ENCODE peak calls at places on chromosomes 12 and 14, in six cellular contexts. O is pancreas, R is Caco-2, M is fibroblast of lung, B is right lobe of liver, W is colonic mucosa. G is an unnamed sample.

GRCh38 chr12:42426733-42427132 is 100.8 kb downstream of the PPHLN1 start:
- DNase-seq in O (no peak), R (no peak), M (peak; percentile 51), B (no peak), W (no peak), G (no peak)

GRCh38 chr14:55136241-55136640 is 7.2 kb downstream of the LGALS3 start:
- DNase-seq in O (no peak), R (no peak), M (peak; percentile 50), B (no peak), W (no peak), G (no peak)

GRCh38 chr14:33404054-33404453 is 465.4 kb downstream of the NPAS3 start:
- DNase-seq in O (no peak), R (no peak), M (peak; percentile 51), B (no peak), W (no peak), G (no peak)

GRCh38 chr14:23443881-23444280 is 8.4 kb upstream of the MYH7 start:
- DNase-seq in O (no peak), R (no peak), M (no peak), B (no peak), W (no peak), G (no peak)

GRCh38 chr12:14260011-14260993 is 105.2 kb upstream of the ATF7IP start:
- DNase-seq in O (peak; percentile 89), R (peak; percentile 23), M (peak; percentile 76), B (peak; percentile 88), W (peak; percentile 94), G (no peak)

GRCh38 chr12:123091756-123092155 is 59.1 kb downstream of the PITPNM2 start:
- DNase-seq in O (no peak), R (no peak), M (no peak), B (no peak), W (no peak), G (no peak)

GRCh38 chr12:93502802-93503623 is 35.7 kb downstream of the MRPL42 start:
- DNase-seq in O (no peak), R (peak; percentile 67), M (peak; percentile 67), B (no peak), W (peak; percentile 52), G (peak; percentile 67)

GRCh38 chr14:90434370-90435020 is 37.7 kb downstream of the CALM1 start:
- DNase-seq in O (no peak), R (no peak), M (no peak), B (no peak), W (no peak), G (no peak)

GRCh38 chr12:96989916-96990315 is 82.9 kb downstream of the NEDD1 start:
- DNase-seq in O (no peak), R (peak; percentile 60), M (no peak), B (no peak), W (no peak), G (no peak)

DNA sequence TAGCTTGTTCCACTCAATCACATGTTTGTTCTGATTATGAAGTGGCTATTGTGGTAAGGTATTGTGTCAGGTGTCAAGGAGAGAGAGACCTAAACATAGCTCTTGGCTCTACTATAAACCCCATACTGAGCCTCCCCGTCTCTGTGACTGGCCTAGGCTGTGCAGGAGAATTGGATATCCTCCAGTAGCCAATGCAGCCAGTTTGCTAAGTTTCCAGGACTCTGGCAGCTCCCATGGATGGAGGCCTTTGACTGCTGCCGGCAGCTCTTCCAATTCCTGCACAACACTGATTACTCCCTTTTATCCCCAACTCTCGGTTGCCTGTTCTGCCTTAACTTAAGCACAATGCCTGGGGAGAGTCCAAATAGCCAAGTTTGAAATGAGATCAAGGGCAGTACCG is 59.3 kb downstream of the ABCC9 start:
- DNase-seq in O (no peak), R (no peak), M (no peak), B (peak; percentile 64), W (no peak), G (no peak)
- H3K4me3 ChIP-seq in O (no peak overlapping the region), R (no peak overlapping the region), M (no peak overlapping the region), B (no peak overlapping the region), W (no peak overlapping the region), G (no peak overlapping the region)

GRCh38 chr12:104010121-104010520 is 39.9 kb downstream of the GLT8D2 start:
- DNase-seq in O (no peak), R (no peak), M (no peak), B (no peak), W (no peak), G (no peak)

GRCh38 chr12:104011265-104011664 is 38.7 kb downstream of the GLT8D2 start:
- DNase-seq in O (no peak), R (no peak), M (peak; percentile 90), B (no peak), W (no peak), G (no peak)

GRCh38 chr12:104010800-104011199 is 39.2 kb downstream of the GLT8D2 start:
- DNase-seq in O (no peak), R (no peak), M (no peak), B (no peak), W (no peak), G (no peak)

GRCh38 chr12:104002686-104003085 is 37.0 kb downstream of the TDG start:
- DNase-seq in O (no peak), R (no peak), M (no peak), B (no peak), W (no peak), G (no peak)

DNA sequence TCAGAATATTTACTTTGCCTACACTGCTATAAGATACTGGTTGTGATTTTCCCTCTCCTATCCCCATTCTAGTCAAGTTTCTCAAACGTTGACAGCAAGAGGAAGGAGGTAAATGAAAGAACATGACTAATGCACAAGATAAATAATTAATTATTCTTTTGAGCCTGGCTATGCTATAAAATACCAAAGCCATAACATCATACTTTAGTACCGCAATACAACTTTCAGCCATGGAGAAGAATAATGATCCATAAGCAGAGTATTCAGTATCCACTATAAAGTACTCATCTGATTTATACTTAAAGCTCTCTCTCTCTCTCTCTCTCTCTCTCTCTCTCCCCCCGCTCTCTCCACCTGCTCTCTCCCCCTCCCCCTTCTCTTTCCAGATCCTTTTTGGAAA is 41.3 kb downstream of the TDG start:
- DNase-seq in O (no peak), R (no peak), M (peak; percentile 67), B (no peak), W (no peak), G (no peak)
- H3K4me3 ChIP-seq in O (no peak overlapping the region), R (no peak overlapping the region), M (no peak overlapping the region), B (no peak overlapping the region), W (no peak overlapping the region), G (no peak overlapping the region)

GRCh38 chr12:68479261-68479581 is 131.5 kb upstream of the RAP1B start:
- DNase-seq in O (no peak), R (no peak), M (peak; percentile 47), B (no peak), W (no peak), G (no peak)

GRCh38 chr12:68481181-68481941 is 129.3 kb upstream of the RAP1B start:
- DNase-seq in O (no peak), R (no peak), M (no peak), B (no peak), W (no peak), G (no peak)

GRCh38 chr12:68479832-68480291 is 130.8 kb upstream of the RAP1B start:
- DNase-seq in O (no peak), R (no peak), M (no peak), B (no peak), W (no peak), G (no peak)

GRCh38 chr12:68482014-68482413 is 128.7 kb upstream of the RAP1B start:
- DNase-seq in O (no peak), R (no peak), M (no peak), B (no peak), W (no peak), G (no peak)

GRCh38 chr12:68480526-68480925 is 130.2 kb upstream of the RAP1B start:
- DNase-seq in O (no peak), R (no peak), M (no peak), B (no peak), W (no peak), G (no peak)
- H3K4me3 ChIP-seq in O (no peak overlapping the region), R (no peak overlapping the region), M (no peak overlapping the region), B (no peak overlapping the region), W (no peak overlapping the region), G (no peak overlapping the region)

GRCh38 chr12:120196363-120196762 is 1.8 kb upstream of the GCN1 start:
- DNase-seq in O (no peak), R (no peak), M (peak; percentile 23), B (no peak), W (no peak), G (no peak)
- H3K4me3 ChIP-seq in O (no peak overlapping the region), R (no peak overlapping the region), M (no peak overlapping the region), B (no peak overlapping the region), W (no peak overlapping the region), G (no peak overlapping the region)

DNA sequence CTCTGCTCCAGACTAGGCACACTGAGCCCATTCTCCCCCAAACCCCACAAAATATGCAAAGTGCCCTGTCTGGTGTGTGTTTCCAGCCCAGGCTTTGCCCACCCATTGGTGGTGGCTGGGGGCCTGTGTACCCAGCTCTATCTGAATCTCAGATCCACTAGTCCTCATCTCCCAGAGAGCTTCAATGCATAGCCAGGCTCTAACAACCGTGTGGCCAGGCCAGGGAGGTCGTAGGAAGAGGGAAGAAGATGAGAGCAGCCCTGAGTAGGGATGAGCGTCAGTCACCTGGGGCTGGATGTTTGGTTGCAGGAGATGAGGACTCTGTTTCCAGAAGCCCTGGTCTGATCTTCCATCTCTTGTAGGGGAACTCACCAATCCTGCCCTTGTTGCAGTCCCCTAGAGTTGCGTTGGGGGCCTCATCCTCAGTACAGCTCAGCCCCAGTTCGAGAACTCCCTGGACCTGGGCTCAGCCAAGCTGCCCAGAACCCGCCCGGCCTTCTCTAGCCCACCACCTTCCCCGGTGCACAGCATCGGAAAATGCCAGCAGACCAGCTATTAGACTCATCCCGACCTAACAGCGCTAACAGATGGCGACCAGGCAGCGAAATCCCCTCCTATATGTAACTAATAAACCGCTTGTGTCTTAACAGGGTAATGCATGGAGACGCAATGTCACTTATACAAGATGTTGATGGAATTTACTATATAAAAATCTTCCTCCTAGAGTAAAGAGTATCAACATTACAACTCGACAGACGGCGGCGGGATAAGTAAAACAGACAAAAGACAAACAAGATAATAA is 3.2 kb upstream of the LHX5 start:
- DNase-seq in O (no peak), R (no peak), M (no peak), B (no peak), W (no peak), G (no peak)
- H3K4me3 ChIP-seq in O (no peak overlapping the region), R (no peak overlapping the region), M (no peak overlapping the region), B (no peak overlapping the region), W (no peak overlapping the region), G (no peak overlapping the region)

G was measured in CD8-positive, alpha-beta T cell.